ENCODE peak calls at places on chromosomes 13 and 19, in seven cellular contexts. One of them, this sample, is unnamed. For H3K4me1, the result is how much of the 10 kb centered on the place peaks cover.

GRCh38 chr13:69947577-69947976 is 160.0 kb upstream of the ATXN8OS start:
- DNase-seq in stomach: no peak
- DNase-seq in body of pancreas: no peak
- DNase-seq in uterus: no peak
- DNase-seq in IMR-90: no peak
- DNase-seq in testis: no peak
- DNase-seq in A549: no peak
- DNase-seq in this sample: no peak

GRCh38 chr13:30718661-30719520 is 16.5 kb upstream of the ALOX5AP start:
- DNase-seq in IMR-90: peak
- DNase-seq in body of pancreas: no peak
- DNase-seq in A549: peak
- DNase-seq in testis: no peak
- DNase-seq in uterus: no peak
- DNase-seq in stomach: no peak
- DNase-seq in this sample: no peak

GRCh38 chr19:12938536-12939291 is at the start of gene CALR:
- DNase-seq in body of pancreas: peak
- DNase-seq in stomach: no peak
- DNase-seq in A549: no peak
- DNase-seq in testis: no peak
- DNase-seq in IMR-90: no peak
- DNase-seq in uterus: no peak
- DNase-seq in this sample: no peak

GRCh38 chr19:35327642-35328041 is 1.3 kb upstream of the CD22 start:
- DNase-seq in stomach: no peak
- DNase-seq in IMR-90: no peak
- DNase-seq in A549: peak
- DNase-seq in uterus: no peak
- DNase-seq in testis: no peak
- DNase-seq in body of pancreas: no peak
- DNase-seq in this sample: no peak

GRCh38 chr19:17777840-17778620 is 16.9 kb upstream of the B3GNT3 start:
- DNase-seq in testis: peak
- DNase-seq in stomach: peak
- DNase-seq in A549: peak
- DNase-seq in body of pancreas: peak
- DNase-seq in IMR-90: peak
- DNase-seq in uterus: no peak
- DNase-seq in this sample: peak

GRCh38 chr19:19480688-19481087 is 34.7 kb downstream of the TSSK6 start:
- DNase-seq in stomach: no peak
- DNase-seq in A549: no peak
- DNase-seq in body of pancreas: no peak
- DNase-seq in IMR-90: no peak
- DNase-seq in uterus: no peak
- DNase-seq in testis: no peak
- DNase-seq in this sample: peak

GRCh38 chr19:3608750-3609322 is 2.2 kb upstream of the TBXA2R start:
- DNase-seq in IMR-90: no peak
- DNase-seq in uterus: no peak
- DNase-seq in stomach: no peak
- DNase-seq in body of pancreas: no peak
- DNase-seq in testis: no peak
- DNase-seq in A549: no peak
- DNase-seq in this sample: peak

GRCh38 chr13:50928609-50929274 is 19.2 kb downstream of the RNASEH2B start:
- DNase-seq in body of pancreas: no peak
- DNase-seq in testis: no peak
- DNase-seq in uterus: no peak
- DNase-seq in stomach: no peak
- DNase-seq in A549: no peak
- DNase-seq in IMR-90: no peak
- DNase-seq in this sample: no peak

GRCh38 chr19:46721269-46722003 is 4.5 kb upstream of the PRKD2 start:
- DNase-seq in A549: peak
- DNase-seq in testis: no peak
- DNase-seq in IMR-90: no peak
- DNase-seq in body of pancreas: no peak
- DNase-seq in stomach: no peak
- DNase-seq in uterus: no peak
- DNase-seq in this sample: peak

GRCh38 chr13:48890386-48890785 is 85.3 kb upstream of the FNDC3A start:
- DNase-seq in body of pancreas: no peak
- DNase-seq in uterus: no peak
- DNase-seq in A549: no peak
- DNase-seq in IMR-90: no peak
- DNase-seq in stomach: no peak
- DNase-seq in testis: no peak
- DNase-seq in this sample: no peak

GRCh38 chr19:51735759-51736449 is 12.1 kb upstream of the HAS1 start:
- DNase-seq in stomach: peak
- DNase-seq in testis: peak
- DNase-seq in uterus: peak
- DNase-seq in A549: no peak
- DNase-seq in body of pancreas: peak
- DNase-seq in IMR-90: peak
- DNase-seq in this sample: peak

GRCh38 chr19:10975374-10976036 is 14.7 kb downstream of the SMARCA4 start:
- DNase-seq in A549: no peak
- DNase-seq in uterus: peak
- DNase-seq in body of pancreas: peak
- DNase-seq in stomach: peak
- DNase-seq in IMR-90: peak
- DNase-seq in testis: peak
- DNase-seq in this sample: peak

GRCh38 chr13:52846567-52847321 is 1.7 kb downstream of the PCDH8 start:
- DNase-seq in uterus: no peak
- DNase-seq in IMR-90: peak
- DNase-seq in testis: peak
- DNase-seq in stomach: no peak
- DNase-seq in A549: no peak
- DNase-seq in body of pancreas: peak
- DNase-seq in this sample: peak

GRCh38 chr19:33229962-33230361 is 4.3 kb upstream of the SLC7A10 start:
- DNase-seq in testis: no peak
- DNase-seq in IMR-90: no peak
- DNase-seq in body of pancreas: no peak
- DNase-seq in uterus: no peak
- DNase-seq in stomach: no peak
- DNase-seq in A549: no peak
- DNase-seq in this sample: no peak

GRCh38 chr13:97288486-97288900 is 66.4 kb downstream of the MBNL2 start:
- DNase-seq in body of pancreas: no peak
- DNase-seq in testis: no peak
- DNase-seq in IMR-90: no peak
- DNase-seq in A549: no peak
- DNase-seq in stomach: no peak
- DNase-seq in uterus: no peak
- DNase-seq in this sample: no peak

GRCh38 chr13:97286317-97287046 is 64.3 kb downstream of the MBNL2 start:
- DNase-seq in testis: no peak
- DNase-seq in stomach: no peak
- DNase-seq in A549: no peak
- DNase-seq in body of pancreas: no peak
- DNase-seq in IMR-90: no peak
- DNase-seq in uterus: no peak
- DNase-seq in this sample: no peak

GRCh38 chr13:97285221-97285955 is 63.3 kb downstream of the MBNL2 start:
- DNase-seq in testis: no peak
- DNase-seq in A549: no peak
- DNase-seq in stomach: no peak
- DNase-seq in body of pancreas: no peak
- DNase-seq in uterus: no peak
- DNase-seq in IMR-90: no peak
- DNase-seq in this sample: no peak

GRCh38 chr13:97284558-97284957 is 62.4 kb downstream of the MBNL2 start:
- DNase-seq in body of pancreas: no peak
- DNase-seq in testis: no peak
- DNase-seq in stomach: no peak
- DNase-seq in uterus: no peak
- DNase-seq in IMR-90: peak
- DNase-seq in A549: no peak
- DNase-seq in this sample: no peak

DNA sequence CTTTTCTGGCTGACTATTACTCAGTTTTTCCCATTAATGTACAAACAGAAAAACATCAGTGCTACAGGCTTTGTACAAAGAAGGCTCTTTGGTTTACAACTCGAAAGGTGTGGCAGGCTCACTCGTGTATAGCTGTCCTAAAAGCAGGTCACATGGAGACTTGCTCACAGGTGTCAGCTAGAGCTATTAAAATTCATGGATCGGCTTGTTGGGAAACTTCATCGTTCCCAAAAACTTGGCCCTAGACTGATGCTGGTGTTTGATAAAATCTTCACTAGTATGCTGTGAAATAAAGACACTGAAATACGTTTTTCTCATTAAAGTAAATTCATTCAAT is 64.9 kb downstream of the MBNL2 start:
- DNase-seq in IMR-90: no peak
- DNase-seq in body of pancreas: no peak
- DNase-seq in testis: no peak
- DNase-seq in A549: no peak
- DNase-seq in stomach: no peak
- DNase-seq in uterus: no peak
- DNase-seq in this sample: no peak
- H3K4me1 ChIP-seq in IMR-90: under half
- H3K4me1 ChIP-seq in body of pancreas: under half
- H3K4me1 ChIP-seq in testis: under half
- H3K4me1 ChIP-seq in A549: under half
- H3K4me1 ChIP-seq in stomach: under half
- H3K4me1 ChIP-seq in uterus: under half
- H3K4me1 ChIP-seq in this sample: under half

GRCh38 chr19:6720369-6721112 is at the start of gene C3:
- DNase-seq in uterus: peak
- DNase-seq in body of pancreas: peak
- DNase-seq in testis: peak
- DNase-seq in IMR-90: peak
- DNase-seq in A549: peak
- DNase-seq in stomach: peak
- DNase-seq in this sample: peak
- TF ChIP-seq POLR2A in uterus: no peak
- TF ChIP-seq POLR2A in body of pancreas: peak
- TF ChIP-seq POLR2A in testis: no peak
- TF ChIP-seq POLR2A in IMR-90: no peak
- TF ChIP-seq POLR2A in A549: no peak
- TF ChIP-seq POLR2A in stomach: no peak
- TF ChIP-seq POLR2A in this sample: no peak

GRCh38 chr19:55674459-55674840 is 576 bp upstream of the EPN1 start:
- DNase-seq in IMR-90: no peak
- DNase-seq in A549: no peak
- DNase-seq in body of pancreas: no peak
- DNase-seq in stomach: no peak
- DNase-seq in testis: no peak
- DNase-seq in uterus: no peak
- DNase-seq in this sample: no peak
- H3K4me1 ChIP-seq in IMR-90: under half
- H3K4me1 ChIP-seq in A549: half or more
- H3K4me1 ChIP-seq in body of pancreas: under half
- H3K4me1 ChIP-seq in stomach: half or more
- H3K4me1 ChIP-seq in testis: half or more
- H3K4me1 ChIP-seq in uterus: under half
- H3K4me1 ChIP-seq in this sample: under half

GRCh38 chr19:16657384-16657783 is 2.6 kb downstream of the SMIM7 start:
- DNase-seq in A549: no peak
- DNase-seq in body of pancreas: no peak
- DNase-seq in testis: no peak
- DNase-seq in IMR-90: no peak
- DNase-seq in stomach: no peak
- DNase-seq in uterus: no peak
- DNase-seq in this sample: no peak

GRCh38 chr19:16661480-16662034 is 618 bp downstream of the TMEM38A start:
- DNase-seq in stomach: peak
- DNase-seq in testis: peak
- DNase-seq in A549: no peak
- DNase-seq in uterus: peak
- DNase-seq in IMR-90: no peak
- DNase-seq in body of pancreas: peak
- DNase-seq in this sample: peak

GRCh38 chr19:16659832-16660708 is at the start of gene SMIM7:
- DNase-seq in uterus: peak
- DNase-seq in stomach: peak
- DNase-seq in body of pancreas: peak
- DNase-seq in IMR-90: peak
- DNase-seq in A549: peak
- DNase-seq in testis: peak
- DNase-seq in this sample: peak

GRCh38 chr19:16659464-16659831 is 496 bp downstream of the SMIM7 start:
- DNase-seq in body of pancreas: no peak
- DNase-seq in IMR-90: no peak
- DNase-seq in A549: no peak
- DNase-seq in uterus: no peak
- DNase-seq in stomach: peak
- DNase-seq in testis: no peak
- DNase-seq in this sample: no peak

GRCh38 chr19:16660763-16661479 is at the start of gene TMEM38A:
- DNase-seq in body of pancreas: peak
- DNase-seq in A549: no peak
- DNase-seq in uterus: peak
- DNase-seq in stomach: peak
- DNase-seq in IMR-90: no peak
- DNase-seq in testis: peak
- DNase-seq in this sample: peak
- TF ChIP-seq POLR2A in body of pancreas: no peak
- TF ChIP-seq POLR2A in A549: peak
- TF ChIP-seq POLR2A in uterus: no peak
- TF ChIP-seq POLR2A in stomach: no peak
- TF ChIP-seq POLR2A in IMR-90: no peak
- TF ChIP-seq POLR2A in testis: no peak
- TF ChIP-seq POLR2A in this sample: no peak

DNA sequence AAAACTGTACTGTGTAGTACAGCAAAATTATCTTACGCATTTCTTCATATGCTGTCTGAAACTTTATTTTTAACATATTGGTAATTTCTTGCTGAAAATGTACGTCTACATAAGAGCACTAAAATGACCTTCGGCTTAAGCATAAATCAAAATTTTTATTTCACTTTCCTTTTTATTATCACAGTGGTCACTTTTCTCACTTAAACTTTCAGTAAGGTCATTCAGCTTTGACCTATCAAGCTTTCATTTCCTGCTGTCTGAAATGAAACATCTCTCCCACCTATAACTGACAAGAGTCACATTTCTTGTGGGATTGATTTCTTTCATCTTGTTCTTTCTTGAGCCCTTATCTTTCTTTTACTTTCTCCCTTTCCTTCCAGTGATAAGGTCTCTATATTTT is 2212.7 kb upstream of the PCDH20 start:
- DNase-seq in uterus: no peak
- DNase-seq in body of pancreas: no peak
- DNase-seq in testis: no peak
- DNase-seq in A549: no peak
- DNase-seq in stomach: no peak
- DNase-seq in IMR-90: no peak
- DNase-seq in this sample: no peak
- H3K4me1 ChIP-seq in uterus: under half
- H3K4me1 ChIP-seq in body of pancreas: under half
- H3K4me1 ChIP-seq in testis: under half
- H3K4me1 ChIP-seq in A549: under half
- H3K4me1 ChIP-seq in stomach: under half
- H3K4me1 ChIP-seq in IMR-90: under half
- H3K4me1 ChIP-seq in this sample: under half